ENCODE peak calls at places on chromosomes 1 and 21, in seven cellular contexts. Y is A549, A is heart left ventricle, I is heart right ventricle, W is thoracic aorta, X is HepG2, Q is aorta. H is an unnamed sample.

GRCh38 chr1:14403961-14404645 is 194.4 kb upstream of the KAZN start:
- ATAC-seq in W (no peak), I (no peak), A (no peak), X (no peak), Y (no peak), Q (no peak), H (no peak)

GRCh38 chr21:29524055-29524454 is 225.3 kb downstream of the BACH1 start:
- ATAC-seq in X (no peak), W (no peak), I (no peak), A (no peak), Q (peak; percentile 65), Y (no peak), H (peak; percentile 85)

GRCh38 chr1:221419513-221420088 is 322.3 kb downstream of the DUSP10 start:
- ATAC-seq in I (no peak), Y (no peak), W (no peak), X (no peak), Q (no peak), A (no peak), H (peak; percentile 97)

GRCh38 chr1:203202431-203203245 is 16.1 kb upstream of the CHI3L1 start:
- ATAC-seq in I (peak; percentile 52), Q (peak; percentile 72), W (peak; percentile 10), Y (no peak), A (peak; percentile 76), X (no peak), H (peak; percentile 91)

GRCh38 chr1:31238612-31238985 is 1.1 kb downstream of the NKAIN1 start:
- ATAC-seq in Y (peak; percentile 59), I (no peak), W (no peak), A (no peak), X (peak; percentile 30), Q (no peak), H (no peak)

GRCh38 chr21:8992731-8993174 is 1528.6 kb upstream of the TPTE start:
- ATAC-seq in Q (peak; percentile 59), Y (peak; percentile 34), W (no peak), I (peak; percentile 39), X (peak; percentile 31), A (peak; percentile 38), H (peak; percentile 6)

GRCh38 chr1:19478241-19478780 is 7.0 kb downstream of the CAPZB start:
- ATAC-seq in X (no peak), A (no peak), W (no peak), I (no peak), Q (no peak), Y (no peak), H (no peak)

GRCh38 chr1:182054698-182055326 is 6.7 kb downstream of the ZNF648 start:
- ATAC-seq in Q (no peak), A (no peak), Y (peak; percentile 79), I (no peak), X (peak; percentile 65), W (no peak), H (no peak)

GRCh38 chr1:78227705-78228260 is 182.0 kb downstream of the GIPC2 start:
- ATAC-seq in A (no peak), I (no peak), X (no peak), Y (no peak), W (no peak), Q (no peak), H (no peak)

GRCh38 chr1:79679916-79680315 is 673.4 kb upstream of the ADGRL4 start:
- ATAC-seq in Q (no peak), A (no peak), I (no peak), Y (no peak), X (no peak), W (no peak), H (no peak)

GRCh38 chr1:100414693-100415092 is 62.4 kb downstream of the CDC14A start:
- ATAC-seq in Y (no peak), W (no peak), X (no peak), Q (no peak), A (no peak), I (no peak), H (no peak)

GRCh38 chr1:61149010-61149860 is 66.9 kb downstream of the NFIA start:
- ATAC-seq in Y (no peak), A (no peak), Q (no peak), W (no peak), X (no peak), I (no peak), H (no peak)

GRCh38 chr21:17472167-17472566 is 40.7 kb upstream of the CXADR start:
- ATAC-seq in Y (no peak), W (no peak), X (no peak), Q (no peak), A (no peak), I (no peak), H (no peak)

GRCh38 chr1:24015226-24016210 is 35.4 kb upstream of the SRSF10 start:
- ATAC-seq in Q (peak; percentile 53), A (peak; percentile 72), I (peak; percentile 72), X (no peak), W (peak; percentile 34), Y (no peak), H (peak; percentile 41)

GRCh38 chr1:85295006-85295431 is 18.6 kb upstream of the BCL10 start:
- ATAC-seq in A (no peak), X (no peak), Y (no peak), Q (no peak), W (no peak), I (no peak), H (no peak)

GRCh38 chr1:21035794-21036193 is 140.9 kb downstream of the EIF4G3 start:
- ATAC-seq in Y (no peak), I (peak; percentile 32), A (peak; percentile 39), Q (no peak), X (peak; percentile 25), W (no peak), H (no peak)

GRCh38 chr1:6601865-6602668 is 602 bp downstream of the KLHL21 start:
- ATAC-seq in X (peak; percentile 48), I (no peak), Q (peak; percentile 3), Y (peak; percentile 74), A (no peak), W (no peak), H (peak; percentile 5)

GRCh38 chr1:184443624-184444023 is 56.8 kb downstream of the C1orf21 start:
- ATAC-seq in Y (no peak), W (no peak), A (peak; percentile 33), I (peak; percentile 25), X (no peak), Q (peak; percentile 38), H (no peak)

GRCh38 chr1:20008391-20008841 is 29.0 kb upstream of the PLA2G2A start:
- ATAC-seq in W (no peak), Y (no peak), Q (peak; percentile 93), I (peak; percentile 94), A (peak; percentile 97), X (no peak), H (peak; percentile 87)

GRCh38 chr1:70382682-70383081 is 28.2 kb upstream of the ANKRD13C start:
- ATAC-seq in A (no peak), X (no peak), I (no peak), W (no peak), Q (no peak), Y (no peak), H (no peak)

GRCh38 chr1:175297291-175297690 is 104.7 kb upstream of the KIAA0040 start:
- ATAC-seq in Q (no peak), Y (no peak), W (no peak), X (no peak), I (no peak), A (no peak), H (no peak)

GRCh38 chr1:42221952-42222606 is 57.5 kb upstream of the GUCA2A start:
- ATAC-seq in I (no peak), Y (peak; percentile 67), W (no peak), X (no peak), Q (no peak), A (no peak), H (no peak)

GRCh38 chr1:28123461-28123961 is 35.1 kb upstream of the EYA3 start:
- ATAC-seq in I (no peak), W (no peak), Y (peak; percentile 86), Q (no peak), X (peak; percentile 50), A (no peak), H (no peak)

GRCh38 chr1:219347843-219348475 is 174.3 kb downstream of the LYPLAL1 start:
- ATAC-seq in X (no peak), A (peak; percentile 75), Q (peak; percentile 70), Y (no peak), W (peak; percentile 33), I (peak; percentile 79), H (peak; percentile 23)

GRCh38 chr21:45145146-45145545 is 70.8 kb downstream of the ADARB1 start:
- ATAC-seq in A (no peak), I (no peak), Y (no peak), Q (no peak), X (no peak), W (no peak), H (no peak)

GRCh38 chr1:199083680-199084079 is 444.8 kb downstream of the PTPRC start:
- ATAC-seq in W (no peak), Q (no peak), X (no peak), Y (no peak), I (no peak), A (no peak), H (no peak)
- H3K27ac ChIP-seq in W (no peak overlapping the region), Q (no peak overlapping the region), X (no peak overlapping the region), Y (no peak overlapping the region), I (no peak overlapping the region), A (no peak overlapping the region), H (no peak overlapping the region)

GRCh38 chr1:97989094-97989680 is 68.4 kb upstream of the DPYD start:
- ATAC-seq in W (no peak), Y (peak; percentile 68), I (no peak), A (no peak), Q (no peak), X (no peak), H (no peak)
- H3K27ac ChIP-seq in W (no peak overlapping the region), Y (peak overlapping the region; percentile 61), I (no peak overlapping the region), A (no peak overlapping the region), Q (no peak overlapping the region), X (no peak overlapping the region), H (no peak overlapping the region)

DNA sequence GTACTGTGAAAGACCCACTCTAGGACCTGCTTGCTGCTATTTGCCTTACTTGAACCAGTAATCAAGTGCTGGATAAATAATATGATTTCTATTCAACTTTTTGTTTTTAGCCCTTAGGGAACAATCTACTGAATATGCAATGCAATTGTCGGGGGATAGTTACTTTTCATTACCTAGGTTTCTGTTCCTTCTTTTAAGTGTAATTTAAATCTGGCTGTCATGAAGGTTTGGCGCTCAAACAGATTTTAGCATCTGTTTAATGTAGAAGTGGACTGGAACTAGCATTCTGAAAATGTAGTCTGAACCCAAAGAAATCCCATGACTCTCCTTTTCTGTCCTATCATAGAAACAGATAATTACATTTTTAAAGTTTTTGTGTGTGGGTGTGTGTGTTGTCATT is 4.8 kb downstream of the MGST3 start:
- ATAC-seq in W (no peak), I (no peak), A (no peak), X (no peak), Q (no peak), Y (no peak), H (no peak)
- H3K27ac ChIP-seq in W (no peak overlapping the region), I (no peak overlapping the region), A (no peak overlapping the region), X (no peak overlapping the region), Q (no peak overlapping the region), Y (no peak overlapping the region), H (peak overlapping the region; percentile 67)

GRCh38 chr1:226937940-226938725 is 2.0 kb upstream of the COQ8A start:
- ATAC-seq in I (no peak), Y (no peak), A (no peak), Q (no peak), W (no peak), X (no peak), H (no peak)

GRCh38 chr1:226939439-226940028 is 560 bp upstream of the COQ8A start:
- ATAC-seq in X (peak; percentile 49), Y (peak; percentile 59), W (peak; percentile 41), Q (peak; percentile 79), A (peak; percentile 49), I (peak; percentile 62), H (peak; percentile 42)

GRCh38 chr1:226940806-226941067 is 643 bp downstream of the COQ8A start:
- ATAC-seq in W (no peak), Y (no peak), I (no peak), X (no peak), A (no peak), Q (no peak), H (no peak)

GRCh38 chr1:226940029-226940805 is at the start of gene COQ8A:
- ATAC-seq in W (peak; percentile 93), I (peak; percentile 97), Y (peak; percentile 98), A (peak; percentile 98), Q (peak; percentile 99), X (peak; percentile 94), H (peak; percentile 98)

GRCh38 chr1:226938903-226939438 is 1.1 kb upstream of the COQ8A start:
- ATAC-seq in I (no peak), W (peak; percentile 1), A (no peak), Q (peak; percentile 9), Y (no peak), X (no peak), H (peak; percentile 0)
- H3K27ac ChIP-seq in I (peak overlapping the region; percentile 99), W (peak overlapping the region; percentile 98), A (peak overlapping the region; percentile 93), Q (peak overlapping the region; percentile 87), Y (peak overlapping the region; percentile 96), X (peak overlapping the region; percentile 97), H (peak overlapping the region; percentile 99)